ENCODE peak calls at places on chromosomes 3 and 15, in six cellular contexts. B is H1, T is IMR-90, N is neuronal stem cell, H is mesenchymal stem cell, J is trophoblast cell. Q is an unnamed sample.

GRCh38 chr3:48472923-48473616 is 26.5 kb downstream of the ATRIP start:
- DNase-seq in B (peak), T (peak), N (peak), H (peak), J (peak), Q (peak)

GRCh38 chr15:100355342-100355741 is 13.6 kb upstream of the ADAMTS17 start:
- DNase-seq in B (no peak), T (no peak), N (no peak), H (no peak), J (no peak), Q (no peak)

GRCh38 chr15:79185199-79185598 is 94.6 kb upstream of the RASGRF1 start:
- DNase-seq in B (peak), T (no peak), N (no peak), H (no peak), J (no peak), Q (peak)

GRCh38 chr3:25563601-25564000 is 101.1 kb downstream of the TOP2B start:
- DNase-seq in B (no peak), T (peak), N (no peak), H (no peak), J (no peak), Q (no peak)

GRCh38 chr3:178304758-178305157 is 231.5 kb upstream of the KCNMB2 start:
- DNase-seq in B (no peak), T (peak), N (no peak), H (peak), J (peak), Q (no peak)

GRCh38 chr3:30954431-30954830 is 60.0 kb upstream of the GADL1 start:
- DNase-seq in B (no peak), T (no peak), N (no peak), H (no peak), J (no peak), Q (no peak)

GRCh38 chr3:64220161-64220560 is 5.1 kb downstream of the PRICKLE2 start:
- DNase-seq in B (no peak), T (peak), N (no peak), H (peak), J (no peak), Q (no peak)

GRCh38 chr15:69758291-69758771 is 305.7 kb downstream of the RPLP1 start:
- DNase-seq in B (no peak), T (peak), N (no peak), H (peak), J (peak), Q (no peak)

GRCh38 chr3:36434682-36435426 is 54.5 kb downstream of the STAC start:
- DNase-seq in B (no peak), T (no peak), N (no peak), H (no peak), J (no peak), Q (no peak)

GRCh38 chr3:179606534-179607085 is 2.0 kb downstream of the NDUFB5 start:
- DNase-seq in B (no peak), T (no peak), N (no peak), H (no peak), J (peak), Q (no peak)

GRCh38 chr15:59647085-59647484 is 10.2 kb downstream of the GTF2A2 start:
- DNase-seq in B (no peak), T (no peak), N (no peak), H (no peak), J (no peak), Q (no peak)

GRCh38 chr3:7658294-7658693 is 797.4 kb downstream of the GRM7 start:
- DNase-seq in B (no peak), T (no peak), N (no peak), H (no peak), J (no peak), Q (no peak)

GRCh38 chr3:141076821-141077571 is 25.8 kb downstream of the SPSB4 start:
- DNase-seq in B (no peak), T (peak), N (no peak), H (peak), J (peak), Q (peak)

GRCh38 chr3:181932039-181932438 is 220.3 kb downstream of the SOX2 start:
- DNase-seq in B (no peak), T (no peak), N (no peak), H (no peak), J (no peak), Q (no peak)

GRCh38 chr15:31517711-31518110 is 191.1 kb downstream of the KLF13 start:
- DNase-seq in B (no peak), T (no peak), N (no peak), H (no peak), J (no peak), Q (no peak)

GRCh38 chr15:40894689-40895308 is 549 bp downstream of the VPS18 start:
- DNase-seq in B (peak), T (peak), N (peak), H (peak), J (peak), Q (peak)

GRCh38 chr3:169980055-169980454 is 13.4 kb downstream of the SEC62 start:
- DNase-seq in B (no peak), T (peak), N (no peak), H (peak), J (peak), Q (no peak)

GRCh38 chr3:112425858-112426750 is 73.2 kb downstream of the BTLA start:
- DNase-seq in B (no peak), T (no peak), N (no peak), H (no peak), J (no peak), Q (no peak)

GRCh38 chr15:51341366-51342248 is at the start of gene GLDN:
- DNase-seq in B (peak), T (peak), N (peak), H (peak), J (peak), Q (peak)

GRCh38 chr15:95715116-95715888 is 615.2 kb upstream of the NR2F2 start:
- DNase-seq in B (no peak), T (peak), N (no peak), H (peak), J (no peak), Q (no peak)

GRCh38 chr15:53588773-53589172 is 170.7 kb downstream of the WDR72 start:
- DNase-seq in B (no peak), T (no peak), N (no peak), H (peak), J (peak), Q (no peak)

GRCh38 chr3:186414735-186415419 is 52.8 kb upstream of the DGKG start:
- DNase-seq in B (peak), T (peak), N (no peak), H (peak), J (no peak), Q (no peak)

GRCh38 chr3:139339219-139339906 is 4.5 kb upstream of the MRPS22 start:
- DNase-seq in B (no peak), T (peak), N (no peak), H (no peak), J (no peak), Q (no peak)

GRCh38 chr15:81101894-81102815 is 31.9 kb upstream of the CFAP161 start:
- DNase-seq in B (no peak), T (no peak), N (no peak), H (no peak), J (no peak), Q (no peak)

GRCh38 chr3:17420668-17421067 is 321.8 kb downstream of the TBC1D5 start:
- DNase-seq in B (no peak), T (peak), N (no peak), H (peak), J (no peak), Q (no peak)

GRCh38 chr15:101086394-101087171 is 165.3 kb downstream of the CHSY1 start:
- DNase-seq in B (no peak), T (no peak), N (no peak), H (no peak), J (peak), Q (no peak)

GRCh38 chr15:42954291-42954690 is 33.7 kb upstream of the TTBK2 start:
- DNase-seq in B (no peak), T (no peak), N (no peak), H (no peak), J (no peak), Q (no peak)

GRCh38 chr3:134663646-134664456 is 13.0 kb upstream of the KY start:
- DNase-seq in B (no peak), T (peak), N (no peak), H (no peak), J (peak), Q (no peak)
- H3K14ac ChIP-seq in B (no peak), T (no peak), N (no peak), H (no peak), J (no peak), Q (peak)

GRCh38 chr3:124666067-124666466 is 64.2 kb upstream of the UMPS start:
- DNase-seq in B (no peak), T (no peak), N (no peak), H (no peak), J (peak), Q (no peak)
- H3K14ac ChIP-seq in B (no peak), T (no peak), N (no peak), H (no peak), J (no peak), Q (no peak)

GRCh38 chr3:43649365-43649968 is 27.7 kb upstream of the ANO10 start:
- DNase-seq in B (no peak), T (no peak), N (peak), H (no peak), J (no peak), Q (peak)

GRCh38 chr3:43648957-43649356 is 27.1 kb upstream of the ANO10 start:
- DNase-seq in B (no peak), T (no peak), N (no peak), H (no peak), J (no peak), Q (no peak)

GRCh38 chr3:43641306-43642114 is 19.7 kb upstream of the ANO10 start:
- DNase-seq in B (no peak), T (peak), N (no peak), H (no peak), J (no peak), Q (no peak)

GRCh38 chr3:43647331-43648166 is 25.7 kb upstream of the ANO10 start:
- DNase-seq in B (no peak), T (no peak), N (no peak), H (no peak), J (no peak), Q (no peak)

DNA sequence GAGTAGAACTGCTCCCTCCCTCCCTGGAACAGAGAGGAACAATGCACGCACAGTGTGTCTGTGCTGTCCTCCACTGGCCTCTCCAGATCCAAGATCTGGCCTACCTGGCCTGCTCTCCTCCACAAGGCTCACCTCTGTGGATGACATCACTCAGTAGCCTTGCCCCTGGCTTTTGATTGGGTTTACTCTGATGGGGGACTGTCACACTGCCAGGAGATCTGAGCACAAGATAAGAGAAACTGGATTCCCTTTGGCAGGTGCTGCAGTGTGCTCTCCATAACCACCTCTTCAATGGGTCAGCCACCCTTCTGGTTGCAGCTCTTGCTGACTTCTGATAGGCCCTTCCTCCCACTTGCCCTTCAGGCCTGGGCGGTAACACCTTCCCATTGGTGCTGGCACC is 22.6 kb upstream of the ANO10 start:
- DNase-seq in B (no peak), T (no peak), N (no peak), H (no peak), J (no peak), Q (no peak)
- H3K14ac ChIP-seq in B (no peak), T (no peak), N (no peak), H (no peak), J (no peak), Q (no peak)

GRCh38 chr3:196400331-196400730 is 31.9 kb downstream of the UBXN7 start:
- DNase-seq in B (no peak), T (no peak), N (no peak), H (no peak), J (no peak), Q (no peak)

GRCh38 chr3:196397941-196398340 is 34.3 kb downstream of the UBXN7 start:
- DNase-seq in B (no peak), T (no peak), N (no peak), H (no peak), J (peak), Q (no peak)

GRCh38 chr3:196399485-196399945 is 32.7 kb downstream of the UBXN7 start:
- DNase-seq in B (no peak), T (peak), N (no peak), H (peak), J (peak), Q (no peak)

GRCh38 chr3:196398782-196399181 is 33.4 kb downstream of the UBXN7 start:
- DNase-seq in B (no peak), T (no peak), N (no peak), H (no peak), J (peak), Q (no peak)
- H3K14ac ChIP-seq in B (no peak), T (no peak), N (no peak), H (no peak), J (no peak), Q (no peak)

GRCh38 chr3:20064387-20064786 is 24.1 kb downstream of the KAT2B start:
- DNase-seq in B (no peak), T (no peak), N (no peak), H (no peak), J (no peak), Q (no peak)

GRCh38 chr3:20066848-20067617 is 26.8 kb downstream of the KAT2B start:
- DNase-seq in B (no peak), T (no peak), N (no peak), H (no peak), J (peak), Q (no peak)

GRCh38 chr3:20062996-20063395 is 22.8 kb downstream of the KAT2B start:
- DNase-seq in B (no peak), T (no peak), N (no peak), H (no peak), J (peak), Q (no peak)

GRCh38 chr3:20066079-20066478 is 25.8 kb downstream of the KAT2B start:
- DNase-seq in B (no peak), T (no peak), N (no peak), H (no peak), J (no peak), Q (no peak)

DNA sequence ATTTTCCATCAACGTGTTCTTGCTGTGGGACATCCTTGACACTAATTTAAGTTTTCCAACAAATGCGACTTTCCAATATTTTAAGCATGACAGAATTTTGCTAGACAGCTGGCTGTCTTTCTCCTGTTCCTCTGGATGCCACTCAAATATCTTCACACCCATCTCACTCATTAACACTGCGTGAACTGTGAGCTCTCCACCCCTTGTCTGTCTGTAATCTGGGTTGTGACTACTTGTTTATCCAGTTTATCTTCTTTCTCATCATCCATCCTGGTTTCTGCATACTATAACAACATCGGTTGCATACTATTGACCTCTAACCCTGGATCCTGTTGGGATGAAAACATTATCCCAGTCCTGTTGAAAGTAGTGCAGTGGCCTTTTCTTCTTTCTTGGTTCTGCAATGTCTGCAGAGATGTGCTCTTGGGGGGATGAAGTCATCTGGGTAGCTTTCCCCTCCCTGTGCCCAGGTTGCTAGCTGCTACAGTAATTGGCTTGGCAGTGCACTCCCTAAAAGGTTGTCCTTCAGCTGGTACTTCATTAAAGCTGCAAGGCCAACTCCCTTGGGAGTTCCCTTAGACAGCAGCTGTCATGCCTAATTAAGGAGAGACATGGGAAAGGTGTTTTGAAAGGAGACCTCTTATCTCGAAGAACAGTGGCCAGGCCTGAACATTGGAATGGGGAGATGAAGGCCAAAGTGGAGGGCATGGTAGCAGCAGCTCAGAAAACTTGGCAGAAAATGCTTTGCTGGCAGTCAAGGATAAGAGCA is 24.7 kb downstream of the KAT2B start:
- DNase-seq in B (no peak), T (no peak), N (no peak), H (no peak), J (peak), Q (no peak)
- H3K14ac ChIP-seq in B (no peak), T (no peak), N (no peak), H (no peak), J (no peak), Q (no peak)

GRCh38 chr3:168684519-168684918 is 588.8 kb upstream of the GOLIM4 start:
- DNase-seq in B (no peak), T (no peak), N (no peak), H (no peak), J (no peak), Q (no peak)

DNA sequence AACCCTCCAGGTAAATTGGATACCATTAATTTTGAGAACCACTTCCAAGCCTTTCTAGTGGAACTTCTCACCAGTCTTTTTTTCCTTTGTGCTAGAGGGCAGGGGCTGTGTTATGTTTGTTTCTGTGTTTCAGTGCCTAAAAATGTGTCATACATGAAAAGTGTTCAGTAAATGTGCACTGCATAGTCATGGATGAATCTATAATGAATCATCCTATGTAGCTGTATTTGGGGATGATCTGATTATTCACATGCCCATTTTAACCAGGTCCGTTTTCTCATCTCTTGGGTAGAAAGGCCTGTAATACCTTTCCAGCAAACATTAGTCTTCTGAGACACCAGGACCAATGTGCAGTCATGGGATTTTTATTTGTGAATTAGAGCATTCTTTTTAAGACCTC is 583.0 kb upstream of the GOLIM4 start:
- DNase-seq in B (no peak), T (peak), N (no peak), H (no peak), J (no peak), Q (no peak)
- H3K14ac ChIP-seq in B (no peak), T (no peak), N (no peak), H (no peak), J (no peak), Q (no peak)

GRCh38 chr3:23320586-23321570 is 117.8 kb downstream of the UBE2E2 start:
- DNase-seq in B (no peak), T (no peak), N (no peak), H (no peak), J (peak), Q (no peak)
- H3K14ac ChIP-seq in B (no peak), T (no peak), N (no peak), H (no peak), J (no peak), Q (no peak)

GRCh38 chr15:68502398-68502901 is 70.5 kb upstream of the ITGA11 start:
- DNase-seq in B (peak), T (no peak), N (no peak), H (no peak), J (no peak), Q (peak)
- H3K14ac ChIP-seq in B (no peak), T (no peak), N (no peak), H (no peak), J (no peak), Q (no peak)

DNA sequence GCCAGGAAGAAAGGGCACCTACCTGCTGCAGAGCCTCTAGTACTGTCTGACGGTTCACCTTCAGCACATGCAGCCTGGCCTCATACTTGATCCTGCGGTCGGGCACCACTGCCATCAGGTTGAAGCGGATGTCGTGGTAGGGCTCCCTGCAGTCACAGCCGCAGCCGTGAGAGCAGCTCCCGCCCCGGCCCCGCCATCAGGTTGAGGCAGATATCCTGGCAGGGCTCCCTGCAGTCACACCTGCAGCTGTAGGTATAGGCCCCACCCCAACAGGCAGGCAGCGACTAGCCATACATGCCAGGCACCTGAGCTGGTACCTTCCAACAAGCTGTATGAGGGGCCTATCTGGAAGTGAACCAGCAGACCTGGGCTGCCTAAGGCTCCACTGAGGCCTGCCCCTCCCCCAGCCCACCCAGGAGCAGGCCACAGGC is 38.7 kb downstream of the SEMA3G start:
- DNase-seq in B (no peak), T (no peak), N (no peak), H (no peak), J (no peak), Q (no peak)
- H3K14ac ChIP-seq in B (no peak), T (no peak), N (no peak), H (no peak), J (no peak), Q (no peak)

DNA sequence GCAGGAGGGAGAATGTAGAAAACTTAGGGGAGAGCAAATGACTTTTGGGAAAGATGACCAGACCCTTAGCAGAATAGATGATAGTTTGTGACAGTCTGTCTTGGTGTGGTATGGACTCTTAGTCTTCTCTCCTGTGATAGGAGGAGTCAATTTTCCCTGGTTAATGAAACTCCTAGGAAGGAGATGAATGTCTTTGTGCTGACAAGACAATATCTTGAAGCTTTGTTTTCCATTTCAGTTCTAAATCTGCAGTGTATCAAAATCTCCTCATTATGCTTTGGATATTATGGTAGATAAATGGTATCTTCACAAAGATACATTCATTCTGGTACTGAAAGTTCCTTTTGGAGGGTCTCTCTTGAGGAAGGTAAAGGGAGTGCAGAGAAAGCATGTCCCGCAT is 77.8 kb upstream of the ZNF717 start:
- DNase-seq in B (no peak), T (no peak), N (no peak), H (no peak), J (no peak), Q (no peak)
- H3K14ac ChIP-seq in B (no peak), T (no peak), N (no peak), H (no peak), J (no peak), Q (no peak)